ENCODE peak calls at places on chromosomes 6 and 20, in eight cellular contexts. N is ELR; H is heart left ventricle; U is astrocyte of the hippocampus; B is cardiac muscle cell; R is fibroblast of pulmonary artery; W is GM12892; V is effector memory CD8-positive, alpha-beta T cell. C is an unnamed sample.

GRCh38 chr6:143564484-143565017 is 53.0 kb upstream of the FUCA2 start:
- DNase-seq in B (no peak), R (no peak), V (no peak), N (no peak), W (no peak), U (no peak), H (peak), C (no peak)

GRCh38 chr6:166381733-166382499 is 824 bp downstream of the MPC1 start:
- DNase-seq in H (peak), N (peak), W (peak), U (peak), V (peak), R (peak), B (peak), C (peak)

GRCh38 chr6:79394690-79395089 is 142.5 kb downstream of the LCA5 start:
- DNase-seq in B (no peak), W (no peak), V (no peak), H (no peak), R (no peak), U (no peak), N (no peak), C (no peak)

GRCh38 chr6:113495521-113495920 is 361.6 kb upstream of the MARCKS start:
- DNase-seq in U (peak), W (no peak), N (peak), V (no peak), R (peak), B (no peak), H (no peak), C (no peak)

GRCh38 chr6:118283759-118284158 is 264.3 kb upstream of the PLN start:
- DNase-seq in R (peak), W (no peak), U (peak), N (peak), V (peak), B (peak), H (peak), C (peak)

GRCh38 chr20:380763-381580 is 412 bp downstream of the TRIB3 start:
- DNase-seq in V (peak), R (peak), U (peak), N (peak), B (peak), W (peak), H (peak), C (no peak)

GRCh38 chr20:49446808-49447207 is 35.7 kb downstream of the KCNB1 start:
- DNase-seq in V (no peak), R (peak), U (peak), W (no peak), H (peak), N (no peak), B (peak), C (peak)

GRCh38 chr6:36195471-36196048 is 984 bp upstream of the BRPF3 start:
- DNase-seq in W (no peak), U (no peak), V (no peak), B (peak), H (no peak), N (peak), R (no peak), C (peak)

GRCh38 chr20:51342510-51343236 is 199.8 kb downstream of the NFATC2 start:
- DNase-seq in R (no peak), V (no peak), B (no peak), W (no peak), N (no peak), H (no peak), U (no peak), C (no peak)

GRCh38 chr6:136284909-136285308 is 4.7 kb downstream of the BCLAF1 start:
- DNase-seq in V (no peak), N (peak), B (no peak), U (peak), W (no peak), R (peak), H (no peak), C (peak)

C was measured in myocyte.